ENCODE peak calls at places on chromosome 21, in eight cellular contexts. V, Q, K, S, Y, F, N and C are unnamed samples.

GRCh38 chr21:16194851-16195251 is 465.1 kb downstream of the USP25 start:
- DNase-seq in V (peak; percentile 55), Q (peak; percentile 3), K (peak; percentile 45), S (peak; percentile 76), Y (no peak), F (peak; percentile 16), N (no peak), C (no peak)

GRCh38 chr21:28761709-28762356 is 230.8 kb downstream of the LTN1 start:
- DNase-seq in V (peak; percentile 73), Q (no peak), K (peak; percentile 72), S (no peak), Y (no peak), F (no peak), N (no peak), C (no peak)

GRCh38 chr21:19458295-19458694 is 1054.7 kb upstream of the TMPRSS15 start:
- DNase-seq in V (no peak), Q (no peak), K (no peak), S (no peak), Y (no peak), F (no peak), N (no peak), C (no peak)

GRCh38 chr21:23900727-23901126 is 1706.6 kb downstream of the MRPL39 start:
- DNase-seq in V (no peak), Q (no peak), K (no peak), S (no peak), Y (no peak), F (no peak), N (no peak), C (no peak)

GRCh38 chr21:30257773-30258172 is 25.0 kb downstream of the KRTAP24-1 start:
- DNase-seq in V (no peak), Q (peak; percentile 75), K (peak; percentile 69), S (no peak), Y (peak; percentile 56), F (peak; percentile 66), N (no peak), C (peak; percentile 27)

GRCh38 chr21:25412090-25412489 is 195.2 kb downstream of the MRPL39 start:
- DNase-seq in V (peak; percentile 5), Q (no peak), K (no peak), S (no peak), Y (no peak), F (no peak), N (no peak), C (no peak)

GRCh38 chr21:35585878-35586277 is 474.4 kb downstream of the SETD4 start:
- DNase-seq in V (no peak), Q (no peak), K (no peak), S (no peak), Y (no peak), F (no peak), N (peak; percentile 7), C (peak; percentile 34)

GRCh38 chr21:38831526-38832467 is 26.1 kb downstream of the ETS2 start:
- DNase-seq in V (peak; percentile 94), Q (no peak), K (peak; percentile 92), S (peak; percentile 18), Y (peak; percentile 89), F (peak; percentile 98), N (peak; percentile 35), C (peak; percentile 60)

GRCh38 chr21:36288651-36289243 is 31.2 kb upstream of the MORC3 start:
- DNase-seq in V (peak; percentile 15), Q (no peak), K (no peak), S (no peak), Y (no peak), F (peak; percentile 15), N (no peak), C (no peak)

GRCh38 chr21:46557919-46558392 is 46.9 kb downstream of the S100B start:
- DNase-seq in V (no peak), Q (no peak), K (no peak), S (no peak), Y (no peak), F (no peak), N (no peak), C (no peak)

GRCh38 chr21:36629061-36629460 is 69.9 kb upstream of the SIM2 start:
- DNase-seq in V (no peak), Q (no peak), K (peak; percentile 55), S (no peak), Y (no peak), F (no peak), N (no peak), C (no peak)

GRCh38 chr21:37168666-37169065 is 95.6 kb downstream of the TTC3 start:
- DNase-seq in V (no peak), Q (no peak), K (no peak), S (no peak), Y (no peak), F (no peak), N (no peak), C (no peak)

GRCh38 chr21:16378570-16378969 is 648.8 kb downstream of the USP25 start:
- DNase-seq in V (no peak), Q (no peak), K (no peak), S (no peak), Y (no peak), F (no peak), N (no peak), C (no peak)

GRCh38 chr21:32132911-32133310 is 145.9 kb downstream of the MIS18A start:
- DNase-seq in V (no peak), Q (no peak), K (no peak), S (no peak), Y (no peak), F (no peak), N (no peak), C (no peak)
- TF ChIP-seq EZH2 in V (no peak), Q (no peak), K (no peak), S (no peak), Y (no peak), F (no peak), N (no peak), C (no peak)

GRCh38 chr21:44818636-44819011 is 762 bp upstream of the SUMO3 start:
- DNase-seq in V (no peak), Q (no peak), K (no peak), S (no peak), Y (no peak), F (no peak), N (no peak), C (no peak)

GRCh38 chr21:44817914-44818635 is at the start of gene SUMO3:
- DNase-seq in V (peak; percentile 72), Q (peak; percentile 88), K (peak; percentile 91), S (peak; percentile 80), Y (peak; percentile 94), F (peak; percentile 65), N (no peak), C (peak; percentile 89)

GRCh38 chr21:44815852-44816628 is 1.8 kb downstream of the SUMO3 start:
- DNase-seq in V (no peak), Q (no peak), K (peak; percentile 16), S (no peak), Y (peak; percentile 31), F (no peak), N (no peak), C (no peak)

GRCh38 chr21:44816761-44817505 is 929 bp downstream of the SUMO3 start:
- DNase-seq in V (no peak), Q (no peak), K (no peak), S (no peak), Y (no peak), F (no peak), N (no peak), C (no peak)

GRCh38 chr21:44817506-44817880 is 369 bp downstream of the SUMO3 start:
- DNase-seq in V (peak; percentile 80), Q (peak; percentile 94), K (peak; percentile 95), S (peak; percentile 80), Y (peak; percentile 96), F (peak; percentile 83), N (peak; percentile 69), C (peak; percentile 93)
- TF ChIP-seq EZH2 in V (no peak), Q (no peak), K (no peak), S (no peak), Y (no peak), F (no peak), N (no peak), C (no peak)

GRCh38 chr21:33135925-33136324 is 66.0 kb downstream of the OLIG1 start:
- DNase-seq in V (no peak), Q (no peak), K (no peak), S (no peak), Y (no peak), F (no peak), N (no peak), C (no peak)
- TF ChIP-seq EZH2 in V (no peak), Q (no peak), K (no peak), S (no peak), Y (no peak), F (no peak), N (no peak), C (no peak)

GRCh38 chr21:41744028-41744940 is 22.6 kb downstream of the RIPK4 start:
- DNase-seq in V (no peak), Q (no peak), K (no peak), S (no peak), Y (no peak), F (no peak), N (no peak), C (no peak)
- TF ChIP-seq EZH2 in V (no peak), Q (no peak), K (no peak), S (no peak), Y (no peak), F (no peak), N (no peak), C (no peak)

GRCh38 chr21:42495765-42496119 is 282 bp downstream of the RSPH1 start:
- DNase-seq in V (no peak), Q (no peak), K (peak; percentile 53), S (no peak), Y (peak; percentile 70), F (no peak), N (no peak), C (peak; percentile 5)
- TF ChIP-seq EZH2 in V (no peak), Q (no peak), K (no peak), S (no peak), Y (no peak), F (no peak), N (no peak), C (no peak)